ENCODE peak calls at places on chromosomes 11 and 22, in four cellular contexts. I is cardiac fibroblast; U is kidney tubule cell; H is activated CD8-positive, alpha-beta memory T cell treated with anti-CD3 and anti-CD28 coated beads, Interleukin-2, amount 10 ng/mL, durations not matched to agents 7 days and 5 days. Y is an unnamed sample.

GRCh38 chr11:70270877-70271634 is 566 bp downstream of the PPFIA1 start:
- DNase-seq in I (peak; percentile 56), U (peak; percentile 47), H (peak; percentile 62), Y (no peak)

GRCh38 chr11:64834031-64834722 is 10.3 kb downstream of the CDC42BPG start:
- DNase-seq in I (no peak), U (no peak), H (no peak), Y (no peak)

GRCh38 chr11:46865340-46865739 is 19.3 kb upstream of the CKAP5 start:
- DNase-seq in I (peak; percentile 76), U (no peak), H (no peak), Y (no peak)

GRCh38 chr11:105045897-105046296 is 762 bp upstream of the CARD16 start:
- DNase-seq in I (peak; percentile 43), U (peak; percentile 1), H (no peak), Y (no peak)

GRCh38 chr11:48005133-48005532 is 24.8 kb downstream of the PTPRJ start:
- DNase-seq in I (peak; percentile 59), U (no peak), H (no peak), Y (no peak)

GRCh38 chr22:41917906-41918791 is 3.3 kb upstream of the SHISA8 start:
- DNase-seq in I (peak; percentile 76), U (peak; percentile 82), H (no peak), Y (no peak)

GRCh38 chr11:69664901-69665300 is 10.3 kb downstream of the LTO1 start:
- DNase-seq in I (no peak), U (no peak), H (no peak), Y (no peak)

GRCh38 chr11:105821366-105821765 is 200.7 kb downstream of the MSANTD4 start:
- DNase-seq in I (no peak), U (no peak), H (no peak), Y (no peak)

GRCh38 chr11:64765841-64766682 is 6.3 kb upstream of the PYGM start:
- DNase-seq in I (no peak), U (no peak), H (no peak), Y (no peak)

GRCh38 chr22:36702832-36703210 is 731 bp downstream of the CACNG2 start:
- DNase-seq in I (no peak), U (no peak), H (no peak), Y (peak; percentile 8)

GRCh38 chr11:864118-864827 is 21.6 kb downstream of the TSPAN4 start:
- DNase-seq in I (no peak), U (no peak), H (no peak), Y (no peak)

GRCh38 chr11:119148855-119149370 is at the start of gene ABCG4:
- DNase-seq in I (no peak), U (no peak), H (no peak), Y (no peak)

Y was measured in NCI-H1694.